ENCODE peak calls at places on chromosomes 11 and 22, in nine cellular contexts. C, M, Y, S, Q, G, F, N and E are unnamed samples.

GRCh38 chr11:130451261-130452019 is 3.0 kb downstream of the ADAMTS15 start:
- DNase-seq in C (peak; percentile 77), M (no peak), N (no peak), G (no peak), Y (peak; percentile 51), Q (no peak), S (peak; percentile 76), F (no peak), E (no peak)

GRCh38 chr22:31253949-31254348 is 38.3 kb downstream of the PIK3IP1 start:
- DNase-seq in F (no peak), C (no peak), Y (no peak), S (no peak), M (peak; percentile 10), Q (no peak), G (no peak), N (peak; percentile 7), E (no peak)

GRCh38 chr11:34840736-34841386 is 75.3 kb downstream of the APIP start:
- DNase-seq in Q (peak; percentile 60), C (peak; percentile 42), S (no peak), Y (peak; percentile 4), M (peak; percentile 35), F (no peak), N (peak; percentile 27), G (no peak), E (no peak)

GRCh38 chr22:26608129-26608528 is 9.7 kb downstream of the CRYBB1 start:
- DNase-seq in Q (no peak), S (no peak), C (no peak), M (no peak), Y (no peak), G (no peak), N (no peak), F (no peak), E (no peak)

GRCh38 chr22:38316340-38317236 is 645 bp downstream of the CSNK1E start:
- DNase-seq in Q (no peak), S (peak; percentile 64), F (peak; percentile 74), G (peak; percentile 51), C (no peak), M (peak; percentile 52), N (peak; percentile 29), Y (peak; percentile 85), E (peak; percentile 85)

GRCh38 chr11:45507916-45508315 is 157.5 kb downstream of the CHST1 start:
- DNase-seq in G (no peak), Q (no peak), N (no peak), F (no peak), Y (no peak), C (no peak), M (no peak), S (no peak), E (no peak)

GRCh38 chr11:10803676-10804075 is 5.0 kb downstream of the EIF4G2 start:
- DNase-seq in Q (no peak), Y (no peak), M (no peak), F (no peak), N (no peak), C (no peak), S (no peak), G (no peak), E (no peak)

GRCh38 chr11:61023086-61024035 is 51.9 kb downstream of the CD6 start:
- DNase-seq in C (no peak), N (no peak), Q (no peak), S (no peak), M (no peak), G (peak; percentile 55), F (peak; percentile 43), Y (no peak), E (peak; percentile 89)

GRCh38 chr11:17256512-17256911 is 20.0 kb upstream of the NUCB2 start:
- DNase-seq in Y (peak; percentile 98), F (no peak), M (no peak), C (peak; percentile 7), N (no peak), G (no peak), Q (no peak), S (peak; percentile 98), E (no peak)

GRCh38 chr22:49433044-49433443 is 394.6 kb downstream of the BRD1 start:
- DNase-seq in M (no peak), Y (no peak), S (no peak), F (no peak), N (no peak), C (no peak), G (no peak), Q (no peak), E (peak; percentile 22)

GRCh38 chr11:61774441-61774840 is 18.0 kb downstream of the TMEM258 start:
- DNase-seq in S (no peak), G (no peak), M (no peak), Y (no peak), Q (no peak), C (no peak), N (no peak), F (no peak), E (no peak)

GRCh38 chr11:44066732-44067131 is 662 bp downstream of the ACCS start:
- DNase-seq in N (peak; percentile 33), M (peak; percentile 19), Q (no peak), G (no peak), C (peak; percentile 65), Y (peak; percentile 63), F (no peak), S (peak; percentile 83), E (no peak)

GRCh38 chr22:50530857-50531545 is 1.2 kb upstream of the TYMP start:
- DNase-seq in Q (no peak), S (peak; percentile 86), G (peak; percentile 62), N (peak; percentile 53), Y (peak; percentile 79), M (peak; percentile 85), F (no peak), C (peak; percentile 72), E (peak; percentile 93)

GRCh38 chr11:47378011-47378835 is at the start of gene SPI1:
- DNase-seq in S (no peak), G (no peak), M (no peak), C (no peak), N (no peak), F (no peak), Y (no peak), Q (no peak), E (no peak)

GRCh38 chr11:10715571-10715970 is 22.0 kb upstream of the IRAG1 start:
- DNase-seq in F (no peak), S (no peak), N (no peak), Y (no peak), C (no peak), Q (no peak), M (no peak), G (no peak), E (no peak)

GRCh38 chr22:19066531-19067271 is 55.5 kb downstream of the DGCR2 start:
- DNase-seq in N (no peak), F (no peak), C (peak; percentile 21), S (peak; percentile 58), Q (no peak), Y (peak; percentile 53), M (no peak), G (no peak), E (no peak)

GRCh38 chr11:44572431-44572830 is 7.0 kb downstream of the CD82 start:
- DNase-seq in G (no peak), M (no peak), N (no peak), C (no peak), Q (no peak), F (no peak), Y (no peak), S (no peak), E (no peak)

GRCh38 chr11:414333-414857 is 404 bp downstream of the SIGIRR start:
- DNase-seq in Y (no peak), F (no peak), C (no peak), Q (no peak), S (no peak), G (no peak), N (no peak), M (no peak), E (no peak)